ENCODE peak calls at places on chromosomes 11 and 22, in ten cellular contexts. V, B, J, I, M, S, L, G, Y and C are unnamed samples.

GRCh38 chr11:57458060-57458409 is 2.3 kb upstream of the RTN4RL2 start:
- DNase-seq in V (no peak), G (no peak), M (peak), I (no peak), S (no peak), L (no peak), J (peak), B (no peak), Y (no peak), C (no peak)

GRCh38 chr11:35166369-35167360 is 27.7 kb downstream of the CD44 start:
- DNase-seq in B (peak), J (peak), V (peak), S (no peak), Y (peak), M (peak), G (no peak), L (no peak), I (peak), C (peak)

GRCh38 chr11:74927496-74927895 is 21.4 kb downstream of the XRRA1 start:
- DNase-seq in G (no peak), I (no peak), Y (no peak), M (no peak), L (no peak), J (peak), S (no peak), B (no peak), V (no peak), C (peak)

GRCh38 chr11:116777056-116777455 is 4.3 kb upstream of the BUD13 start:
- DNase-seq in V (no peak), Y (no peak), B (no peak), I (no peak), S (no peak), J (no peak), G (no peak), M (no peak), L (no peak), C (no peak)

GRCh38 chr11:83159901-83160865 is 3.3 kb downstream of the PCF11 start:
- DNase-seq in I (no peak), G (no peak), M (peak), J (peak), Y (peak), L (no peak), V (peak), S (peak), B (peak), C (peak)

GRCh38 chr22:42376721-42377177 is 55.5 kb downstream of the NFAM1 start:
- DNase-seq in V (peak), I (no peak), J (peak), S (peak), M (no peak), L (peak), G (no peak), B (no peak), Y (no peak), C (peak)

GRCh38 chr11:121514401-121514981 is 61.7 kb upstream of the SORL1-AS1 start:
- DNase-seq in V (no peak), S (no peak), Y (no peak), G (no peak), J (no peak), I (no peak), M (no peak), B (no peak), L (no peak), C (no peak)

GRCh38 chr11:29962243-29962642 is 54.6 kb downstream of the KCNA4 start:
- DNase-seq in I (peak), J (peak), L (no peak), Y (peak), M (peak), B (no peak), S (peak), G (no peak), V (no peak), C (no peak)

GRCh38 chr22:42949159-42949558 is 65.8 kb downstream of the PACSIN2 start:
- DNase-seq in B (peak), M (peak), I (no peak), S (no peak), J (peak), G (no peak), Y (peak), L (no peak), V (peak), C (peak)

GRCh38 chr11:65077466-65077865 is 6.4 kb downstream of the CDCA5 start:
- DNase-seq in S (no peak), B (no peak), I (no peak), Y (no peak), L (no peak), J (peak), M (peak), V (no peak), G (no peak), C (no peak)

GRCh38 chr11:47375020-47375419 is 3.3 kb downstream of the SPI1 start:
- DNase-seq in L (no peak), G (no peak), B (no peak), S (no peak), I (no peak), M (no peak), J (no peak), V (no peak), Y (no peak), C (no peak)

GRCh38 chr11:72643547-72643946 is 30.7 kb downstream of the PDE2A start:
- DNase-seq in J (peak), G (no peak), B (no peak), S (no peak), Y (peak), I (peak), V (peak), L (no peak), M (peak), C (no peak)

GRCh38 chr11:118592616-118593367 is 14.6 kb upstream of the PHLDB1 start:
- DNase-seq in V (no peak), G (no peak), M (no peak), J (no peak), B (no peak), L (no peak), S (no peak), Y (no peak), I (no peak), C (peak)

GRCh38 chr11:110299006-110299785 is 2.8 kb upstream of the RDX start:
- DNase-seq in G (no peak), L (no peak), Y (no peak), V (no peak), S (no peak), M (no peak), I (no peak), B (no peak), J (no peak), C (no peak)

GRCh38 chr11:65298131-65298535 is 16.5 kb upstream of the CDC42EP2 start:
- DNase-seq in S (no peak), Y (no peak), B (no peak), M (no peak), I (no peak), L (no peak), G (no peak), J (peak), V (peak), C (no peak)

GRCh38 chr11:75041263-75041662 is 52.5 kb downstream of the NEU3 start:
- DNase-seq in V (no peak), L (no peak), S (no peak), M (no peak), B (no peak), I (no peak), Y (no peak), J (no peak), G (no peak), C (no peak)

GRCh38 chr11:46300270-46300669 is 22.8 kb downstream of the CREB3L1 start:
- DNase-seq in S (no peak), B (no peak), V (no peak), J (no peak), G (no peak), L (no peak), I (no peak), Y (peak), M (no peak), C (no peak)

GRCh38 chr11:73223998-73224730 is 6.1 kb downstream of the P2RY2 start:
- DNase-seq in B (no peak), G (no peak), L (no peak), Y (no peak), I (no peak), J (no peak), V (no peak), S (no peak), M (no peak), C (no peak)

GRCh38 chr22:37228106-37229011 is 15.7 kb downstream of the RAC2 start:
- DNase-seq in B (no peak), J (peak), S (peak), I (peak), L (no peak), V (no peak), G (no peak), M (peak), Y (peak), C (peak)

GRCh38 chr11:36354221-36355003 is 58.3 kb downstream of the PRR5L start:
- DNase-seq in L (no peak), S (no peak), Y (peak), M (peak), I (no peak), G (peak), B (no peak), J (peak), V (no peak), C (peak)

GRCh38 chr22:24437820-24438328 is 10.5 kb downstream of the ADORA2A start:
- DNase-seq in Y (peak), B (no peak), L (no peak), V (no peak), S (no peak), I (no peak), G (peak), J (peak), M (peak), C (no peak)

GRCh38 chr11:43573233-43573632 is 107.3 kb upstream of the HSD17B12 start:
- DNase-seq in B (no peak), L (peak), V (no peak), G (no peak), Y (no peak), M (peak), J (peak), I (peak), S (no peak), C (no peak)

GRCh38 chr11:36069576-36070214 is 125.8 kb downstream of the LDLRAD3 start:
- DNase-seq in V (no peak), S (peak), L (no peak), G (peak), Y (peak), B (no peak), I (no peak), M (peak), J (no peak), C (no peak)

GRCh38 chr11:44911031-44911814 is 39.5 kb downstream of the TP53I11 start:
- DNase-seq in G (no peak), B (peak), S (peak), J (peak), L (peak), M (peak), I (peak), V (peak), Y (peak), C (peak)

GRCh38 chr22:36736701-36737320 is 33.3 kb upstream of the CACNG2 start:
- DNase-seq in M (no peak), J (no peak), V (no peak), S (no peak), Y (no peak), I (no peak), B (no peak), G (no peak), L (no peak), C (no peak)

GRCh38 chr22:40638261-40638660 is 1.7 kb upstream of the MRTFA start:
- DNase-seq in V (no peak), S (no peak), L (no peak), J (no peak), G (no peak), B (no peak), M (peak), I (no peak), Y (no peak), C (no peak)

GRCh38 chr11:68889948-68890446 is 13.6 kb downstream of the MRPL21 start:
- DNase-seq in M (no peak), S (peak), V (peak), B (no peak), I (no peak), L (peak), J (peak), G (no peak), Y (no peak), C (peak)

GRCh38 chr11:4606231-4607015 is 1.6 kb downstream of the TRIM68 start:
- DNase-seq in I (no peak), Y (no peak), L (no peak), M (peak), V (peak), S (no peak), G (no peak), B (peak), J (peak), C (no peak)

GRCh38 chr11:32435511-32435946 is at the start of gene WT1:
- DNase-seq in I (no peak), G (no peak), S (no peak), V (no peak), Y (no peak), J (no peak), L (peak), M (peak), B (no peak), C (no peak)

GRCh38 chr11:119202554-119202953 is 3.6 kb upstream of the CBL start:
- DNase-seq in L (no peak), V (no peak), Y (no peak), S (no peak), G (no peak), J (no peak), M (no peak), I (no peak), B (no peak), C (no peak)

GRCh38 chr22:27676545-27677188 is 124.9 kb downstream of the MN1 start:
- DNase-seq in Y (no peak), G (no peak), V (no peak), S (no peak), J (no peak), B (no peak), I (no peak), M (no peak), L (no peak), C (no peak)

DNA sequence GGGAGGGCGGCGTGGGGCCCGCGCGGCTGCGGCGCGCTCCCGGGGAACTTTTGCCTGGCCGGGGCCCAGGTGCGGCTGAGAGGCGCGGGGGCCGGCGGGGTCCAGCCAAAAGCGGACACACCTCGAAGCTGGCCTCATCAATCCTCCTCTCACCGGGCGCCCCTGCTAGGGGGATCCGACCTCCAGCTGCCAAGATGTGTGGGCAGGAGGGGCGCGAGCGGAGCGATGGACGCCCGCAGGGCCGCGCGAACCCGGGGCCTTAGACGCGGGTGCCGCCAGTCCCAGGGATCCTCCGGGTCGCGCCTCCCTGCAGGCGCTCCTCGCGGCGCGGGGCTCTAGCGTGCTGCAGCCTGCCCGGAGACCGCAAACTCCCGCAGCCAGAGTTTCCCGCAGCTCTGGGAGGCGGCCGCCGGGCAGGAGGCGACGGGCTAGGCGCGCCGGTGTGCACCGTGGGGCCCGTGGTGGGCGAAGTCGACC is 785 bp downstream of the IGSF9B start:
- DNase-seq in J (no peak), L (no peak), I (no peak), B (no peak), G (no peak), S (no peak), V (no peak), Y (no peak), M (no peak), C (no peak)
- TF ChIP-seq EZH2 in J (no peak), L (no peak), I (no peak), B (peak), G (no peak), S (peak), V (no peak), Y (no peak), M (no peak), C (peak)

DNA sequence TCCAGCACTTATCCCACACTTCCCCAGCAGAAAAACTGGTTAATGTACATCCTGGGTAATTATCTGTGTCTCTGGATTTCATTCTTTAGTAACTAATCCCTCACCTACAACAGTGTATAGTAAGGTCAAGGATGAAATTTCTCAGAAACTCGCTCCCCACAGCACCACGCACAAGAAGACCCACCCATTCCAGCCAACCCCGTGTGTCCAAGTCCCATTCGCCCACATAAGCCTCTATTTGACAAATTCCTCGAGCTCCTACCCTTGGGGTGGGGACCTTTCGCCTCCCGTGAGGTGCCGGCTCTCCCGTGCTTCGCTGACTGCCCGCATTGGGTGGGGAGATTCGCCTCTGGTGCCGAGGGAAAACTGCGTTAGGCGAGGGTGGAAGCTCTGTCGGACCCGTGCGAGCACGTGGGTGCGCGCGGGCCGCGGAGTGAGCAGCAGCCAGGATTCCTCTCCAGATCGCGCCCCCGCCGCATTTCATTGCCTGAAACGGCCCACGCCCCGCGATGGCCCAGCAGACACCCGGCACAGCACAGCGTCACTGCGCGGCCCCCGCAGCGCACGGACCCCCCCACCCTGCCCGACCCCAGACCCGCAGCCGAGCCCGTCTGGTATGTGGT is 866 bp downstream of the EXPH5 start:
- DNase-seq in L (peak), I (no peak), Y (peak), G (no peak), B (no peak), M (peak), S (peak), V (no peak), J (peak), C (no peak)
- TF ChIP-seq EZH2 in L (no peak), I (no peak), Y (no peak), G (no peak), B (peak), M (no peak), S (no peak), V (no peak), J (no peak), C (no peak)

DNA sequence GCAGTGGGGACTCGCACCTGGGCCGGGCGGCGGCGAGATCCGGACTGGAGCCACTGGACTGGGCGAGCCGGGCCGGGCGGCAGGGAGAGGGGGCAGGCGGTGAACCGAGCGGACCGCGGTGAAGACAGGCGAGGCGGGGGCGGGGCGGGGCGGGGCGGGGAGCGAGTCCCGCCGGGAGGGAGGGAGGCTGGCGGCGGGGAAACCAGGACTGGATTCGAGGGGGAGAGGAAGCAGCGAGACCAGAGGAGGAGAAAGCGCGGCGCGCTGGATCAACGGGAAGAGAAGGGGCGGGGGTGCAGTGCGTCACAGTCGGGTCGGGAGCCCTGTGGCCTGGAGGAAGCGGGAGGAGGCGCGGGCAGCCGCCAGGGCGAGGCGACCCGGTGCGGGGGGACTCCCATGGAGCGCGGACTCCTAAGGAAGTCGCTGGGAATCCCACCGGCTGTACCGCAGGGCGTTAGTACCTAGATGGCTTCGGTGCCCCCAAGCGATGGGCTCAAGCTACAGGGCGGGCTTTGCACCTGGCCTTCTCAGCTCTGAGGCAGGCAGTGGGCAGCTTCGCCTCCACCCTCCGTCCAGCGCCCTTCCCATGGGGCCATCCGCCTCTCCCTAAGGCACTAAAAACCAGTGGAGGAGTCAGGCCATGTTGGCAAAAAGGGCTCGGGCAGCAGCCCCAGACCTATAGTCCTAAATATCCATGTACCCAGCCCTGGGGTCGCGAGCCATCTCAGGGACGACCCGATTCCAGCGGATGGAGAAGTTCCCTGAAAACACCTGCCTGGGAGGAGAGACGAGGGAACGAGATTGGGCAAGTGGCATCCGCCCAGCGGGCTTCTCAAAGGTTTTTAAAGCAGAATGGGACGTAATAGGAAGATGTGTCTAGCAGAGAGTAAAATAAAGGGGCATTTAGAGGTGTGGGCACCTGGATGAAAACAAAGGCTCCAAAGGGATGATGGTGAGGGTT is at the start of gene TMEM121B:
- DNase-seq in S (peak), B (peak), J (peak), M (no peak), L (peak), V (peak), Y (peak), I (no peak), G (no peak), C (peak)
- TF ChIP-seq EZH2 in S (no peak), B (peak), J (no peak), M (no peak), L (no peak), V (peak), Y (peak), I (no peak), G (no peak), C (peak)

GRCh38 chr11:76209671-76209955 is 3.3 kb upstream of the WNT11 start:
- DNase-seq in B (no peak), J (peak), G (no peak), M (no peak), S (no peak), I (no peak), V (no peak), L (no peak), Y (no peak), C (no peak)

GRCh38 chr11:76210920-76211851 is 4.9 kb upstream of the WNT11 start:
- DNase-seq in S (no peak), I (no peak), J (no peak), G (no peak), B (no peak), M (no peak), L (no peak), Y (no peak), V (no peak), C (no peak)

GRCh38 chr11:76208438-76208828 is 2.1 kb upstream of the WNT11 start:
- DNase-seq in B (no peak), G (no peak), J (no peak), I (no peak), M (peak), S (no peak), Y (no peak), L (no peak), V (no peak), C (no peak)

GRCh38 chr11:76208829-76209670 is 2.7 kb upstream of the WNT11 start:
- DNase-seq in B (peak), M (peak), G (no peak), V (peak), J (peak), S (peak), I (no peak), Y (peak), L (no peak), C (no peak)

DNA sequence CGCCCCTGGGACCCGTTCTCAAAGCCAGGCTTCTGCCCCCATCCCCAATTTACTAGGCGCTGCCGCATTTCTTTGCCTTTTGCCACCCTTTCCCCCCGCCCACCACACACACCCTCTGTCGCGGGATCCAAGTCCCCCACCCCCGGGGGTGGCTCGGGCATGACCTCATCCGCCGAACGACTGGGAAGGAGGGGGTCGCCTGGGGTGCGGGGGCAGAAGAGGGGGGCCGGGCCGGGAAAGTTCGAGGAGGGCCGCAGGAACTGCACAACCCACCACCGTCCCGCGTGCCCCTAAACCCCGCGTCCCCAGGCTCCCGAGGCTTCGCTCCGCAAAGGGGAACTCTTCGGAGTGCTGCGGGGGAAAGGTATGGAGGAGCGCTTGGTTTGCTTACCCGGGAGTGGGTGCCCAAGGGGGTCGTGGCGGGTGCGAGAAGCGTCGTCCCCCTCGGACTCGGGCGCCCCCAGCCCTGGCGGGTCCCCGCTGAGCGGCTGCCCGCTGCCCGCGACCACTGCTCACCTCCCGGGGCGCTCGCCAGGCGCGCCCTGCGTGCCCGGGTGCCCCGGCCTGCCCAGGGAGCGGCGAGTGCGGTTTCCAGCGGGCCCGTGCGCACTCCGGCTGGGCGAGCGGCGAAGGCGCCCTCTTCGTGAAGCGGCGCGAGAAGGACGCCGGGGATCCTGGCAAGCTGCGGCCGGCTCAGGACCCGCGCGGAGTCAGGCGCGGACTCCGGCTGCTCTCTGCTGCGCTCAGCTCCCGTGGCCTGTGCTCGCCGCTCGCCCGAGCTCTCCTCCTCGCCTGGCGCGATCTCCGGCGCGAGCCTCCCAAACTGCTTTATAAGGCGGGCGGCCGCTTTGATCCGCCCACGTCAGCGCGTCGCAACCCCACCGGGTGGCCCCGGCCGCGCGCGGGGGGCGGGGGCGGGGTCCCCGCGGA is 3.9 kb upstream of the WNT11 start:
- DNase-seq in I (no peak), S (peak), B (peak), L (no peak), J (peak), M (peak), V (peak), Y (peak), G (no peak), C (peak)
- TF ChIP-seq EZH2 in I (no peak), S (peak), B (peak), L (no peak), J (no peak), M (no peak), V (no peak), Y (peak), G (no peak), C (no peak)